ENCODE peak calls at places on chromosomes 7 and 10, in four cellular contexts. One of them, this sample, is unnamed.

GRCh38 chr10:75407716-75408511 is 6.3 kb upstream of the ZNF503 start:
- DNase-seq in vagina: no peak
- DNase-seq in A549: no peak
- DNase-seq in IMR-90: no peak
- DNase-seq in this sample: no peak

GRCh38 chr7:79506481-79506880 is 53.0 kb upstream of the MAGI2 start:
- DNase-seq in IMR-90: peak
- DNase-seq in vagina: no peak
- DNase-seq in A549: no peak
- DNase-seq in this sample: no peak

GRCh38 chr10:97759157-97759980 is 12.4 kb downstream of the SFRP5 start:
- DNase-seq in A549: peak
- DNase-seq in vagina: no peak
- DNase-seq in IMR-90: peak
- DNase-seq in this sample: peak

GRCh38 chr7:83456413-83456812 is 192.5 kb downstream of the SEMA3E start:
- DNase-seq in A549: no peak
- DNase-seq in IMR-90: no peak
- DNase-seq in vagina: no peak
- DNase-seq in this sample: no peak

GRCh38 chr7:84824057-84824651 is 362.7 kb downstream of the SEMA3D start:
- DNase-seq in vagina: no peak
- DNase-seq in IMR-90: no peak
- DNase-seq in A549: no peak
- DNase-seq in this sample: no peak

GRCh38 chr7:107857541-107857912 is 33.5 kb upstream of the DLD start:
- DNase-seq in IMR-90: peak
- DNase-seq in vagina: no peak
- DNase-seq in A549: no peak
- DNase-seq in this sample: no peak

GRCh38 chr10:26486985-26487850 is 49.1 kb downstream of the APBB1IP start:
- DNase-seq in IMR-90: peak
- DNase-seq in vagina: no peak
- DNase-seq in A549: peak
- DNase-seq in this sample: peak

GRCh38 chr7:44195901-44196300 is 4.9 kb upstream of the YKT6 start:
- DNase-seq in IMR-90: peak
- DNase-seq in A549: no peak
- DNase-seq in vagina: no peak
- DNase-seq in this sample: no peak

GRCh38 chr7:148277042-148277660 is 313.4 kb upstream of the C7orf33 start:
- DNase-seq in A549: no peak
- DNase-seq in IMR-90: no peak
- DNase-seq in vagina: no peak
- DNase-seq in this sample: no peak

GRCh38 chr10:123135415-123136141 is at the start of gene HMX3:
- DNase-seq in vagina: no peak
- DNase-seq in A549: peak
- DNase-seq in IMR-90: peak
- DNase-seq in this sample: no peak
- TF ChIP-seq POLR2A in vagina: no peak
- TF ChIP-seq POLR2A in A549: no peak
- TF ChIP-seq POLR2A in IMR-90: no peak
- TF ChIP-seq POLR2A in this sample: no peak

GRCh38 chr10:46104071-46104585 is 58.1 kb upstream of the MSMB start:
- DNase-seq in A549: no peak
- DNase-seq in IMR-90: no peak
- DNase-seq in vagina: peak
- DNase-seq in this sample: no peak

GRCh38 chr10:46106410-46107255 is 60.6 kb upstream of the MSMB start:
- DNase-seq in vagina: peak
- DNase-seq in IMR-90: peak
- DNase-seq in A549: peak
- DNase-seq in this sample: peak
- TF ChIP-seq POLR2A in vagina: no peak
- TF ChIP-seq POLR2A in IMR-90: no peak
- TF ChIP-seq POLR2A in A549: peak
- TF ChIP-seq POLR2A in this sample: peak

GRCh38 chr10:95651346-95652115 is 5.0 kb downstream of the ALDH18A1 start:
- DNase-seq in IMR-90: peak
- DNase-seq in A549: no peak
- DNase-seq in vagina: no peak
- DNase-seq in this sample: no peak

GRCh38 chr10:95653895-95654294 is 2.6 kb downstream of the ALDH18A1 start:
- DNase-seq in IMR-90: no peak
- DNase-seq in A549: no peak
- DNase-seq in vagina: no peak
- DNase-seq in this sample: no peak

GRCh38 chr10:95657250-95657649 is 739 bp upstream of the ALDH18A1 start:
- DNase-seq in vagina: no peak
- DNase-seq in IMR-90: no peak
- DNase-seq in A549: no peak
- DNase-seq in this sample: no peak

GRCh38 chr10:95656291-95657164 is at the start of gene ALDH18A1:
- DNase-seq in A549: peak
- DNase-seq in vagina: no peak
- DNase-seq in IMR-90: peak
- DNase-seq in this sample: peak

DNA sequence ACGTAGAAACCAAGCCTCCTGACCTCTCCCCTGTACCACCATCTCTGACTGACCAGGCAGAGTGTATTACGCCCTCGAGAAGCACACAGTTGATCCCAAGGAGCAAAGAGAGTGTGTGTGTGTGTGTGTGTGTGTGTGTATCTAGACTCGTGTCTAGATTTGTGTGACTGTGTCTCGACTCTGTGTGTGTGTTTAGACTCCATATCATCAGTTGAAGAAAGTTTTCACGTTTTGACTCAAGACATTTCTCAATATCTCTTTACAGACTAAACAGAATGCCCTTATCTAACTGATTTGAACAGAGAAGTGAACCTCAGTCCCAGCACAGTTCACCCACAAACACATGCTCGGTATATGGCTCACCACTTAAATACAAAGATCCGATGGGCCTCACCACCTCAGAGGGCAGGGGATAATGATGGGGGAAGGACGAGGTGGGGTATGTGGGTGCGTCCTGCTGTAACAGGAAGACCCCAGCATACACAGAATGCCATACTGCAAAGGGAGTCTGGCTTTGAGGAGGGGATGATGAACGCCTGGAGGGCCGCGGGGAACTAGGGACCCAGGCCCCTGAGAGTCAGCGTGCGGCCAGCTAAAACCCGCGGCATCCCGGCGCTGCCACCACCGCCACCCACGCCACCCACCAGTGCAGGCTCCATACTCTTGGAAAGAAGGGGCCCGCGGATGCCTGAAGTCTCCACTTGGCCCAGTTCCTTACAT is 780 bp downstream of the ALDH18A1 start:
- DNase-seq in vagina: no peak
- DNase-seq in IMR-90: peak
- DNase-seq in A549: peak
- DNase-seq in this sample: peak
- TF ChIP-seq POLR2A in vagina: no peak
- TF ChIP-seq POLR2A in IMR-90: peak
- TF ChIP-seq POLR2A in A549: no peak
- TF ChIP-seq POLR2A in this sample: no peak

DNA sequence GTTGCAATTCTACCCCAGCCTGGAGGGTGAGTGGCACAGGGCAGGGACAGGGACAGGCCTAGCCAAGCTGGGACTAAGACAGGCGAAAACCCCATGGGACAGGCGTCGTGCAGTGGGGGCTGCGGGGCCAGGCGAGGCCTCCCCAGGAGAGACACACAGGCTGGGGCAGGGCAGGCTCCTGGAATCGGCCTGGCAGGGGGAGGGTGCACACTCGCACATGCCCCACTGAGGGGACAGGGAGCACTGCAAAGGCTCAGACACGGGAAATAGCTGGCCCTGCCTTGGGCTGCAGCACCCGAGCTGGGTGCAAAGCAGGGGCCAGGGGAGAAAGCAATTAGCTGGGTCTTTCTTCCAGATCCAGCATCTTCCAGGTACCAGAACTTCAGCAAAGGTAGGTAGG is 10.4 kb downstream of the LAT2 start:
- DNase-seq in IMR-90: no peak
- DNase-seq in A549: no peak
- DNase-seq in vagina: no peak
- DNase-seq in this sample: no peak
- TF ChIP-seq POLR2A in IMR-90: no peak
- TF ChIP-seq POLR2A in A549: no peak
- TF ChIP-seq POLR2A in vagina: no peak
- TF ChIP-seq POLR2A in this sample: no peak

GRCh38 chr10:89414879-89415821 is 782 bp downstream of the IFIT5 start:
- DNase-seq in IMR-90: peak
- DNase-seq in A549: peak
- DNase-seq in vagina: no peak
- DNase-seq in this sample: peak
- TF ChIP-seq POLR2A in IMR-90: peak
- TF ChIP-seq POLR2A in A549: no peak
- TF ChIP-seq POLR2A in vagina: no peak
- TF ChIP-seq POLR2A in this sample: no peak